ENCODE peak calls at places on chromosomes 11 and 22, in six cellular contexts. One of them, this sample, is unnamed.

GRCh38 chr22:49954991-49955580 is 5.5 kb upstream of the PIM3 start:
- DNase-seq in H1: no peak
- DNase-seq in GM12892: no peak
- DNase-seq in K562: no peak
- DNase-seq in HepG2: no peak
- DNase-seq in GM12878: no peak
- DNase-seq in this sample: no peak

GRCh38 chr11:35641206-35641885 is 21.2 kb upstream of the TRIM44 start:
- DNase-seq in H1: no peak
- DNase-seq in GM12892: no peak
- DNase-seq in K562: no peak
- DNase-seq in HepG2: no peak
- DNase-seq in GM12878: no peak
- DNase-seq in this sample: no peak

GRCh38 chr11:112523917-112524316 is 263.3 kb upstream of the PLET1 start:
- DNase-seq in H1: no peak
- DNase-seq in GM12892: no peak
- DNase-seq in K562: no peak
- DNase-seq in HepG2: no peak
- DNase-seq in GM12878: no peak
- DNase-seq in this sample: no peak

GRCh38 chr11:76444065-76444383 is 794 bp upstream of the EMSY start:
- DNase-seq in H1: no peak
- DNase-seq in GM12892: no peak
- DNase-seq in K562: no peak
- DNase-seq in HepG2: no peak
- DNase-seq in GM12878: no peak
- DNase-seq in this sample: no peak

GRCh38 chr11:20089796-20090653 is 70.2 kb downstream of the DBX1 start:
- DNase-seq in H1: no peak
- DNase-seq in GM12892: no peak
- DNase-seq in K562: peak
- DNase-seq in HepG2: peak
- DNase-seq in GM12878: no peak
- DNase-seq in this sample: no peak

GRCh38 chr22:20802452-20802851 is 28.5 kb downstream of the SERPIND1 start:
- DNase-seq in H1: no peak
- DNase-seq in GM12892: no peak
- DNase-seq in K562: no peak
- DNase-seq in HepG2: no peak
- DNase-seq in GM12878: no peak
- DNase-seq in this sample: no peak

GRCh38 chr11:13116491-13116890 is 107.4 kb downstream of the RASSF10 start:
- DNase-seq in H1: no peak
- DNase-seq in GM12892: no peak
- DNase-seq in K562: no peak
- DNase-seq in HepG2: no peak
- DNase-seq in GM12878: no peak
- DNase-seq in this sample: no peak

GRCh38 chr11:60915250-60915914 is 1.4 kb downstream of the TMEM109 start:
- DNase-seq in H1: no peak
- DNase-seq in GM12892: peak
- DNase-seq in K562: no peak
- DNase-seq in HepG2: no peak
- DNase-seq in GM12878: peak
- DNase-seq in this sample: peak

GRCh38 chr22:39997939-39998726 is 3.4 kb downstream of the FAM83F start:
- DNase-seq in H1: no peak
- DNase-seq in GM12892: no peak
- DNase-seq in K562: no peak
- DNase-seq in HepG2: no peak
- DNase-seq in GM12878: no peak
- DNase-seq in this sample: no peak
- TF ChIP-seq POLR2A in H1: no peak
- TF ChIP-seq POLR2A in GM12892: no peak
- TF ChIP-seq POLR2A in K562: no peak
- TF ChIP-seq POLR2A in HepG2: no peak
- TF ChIP-seq POLR2A in GM12878: no peak
- TF ChIP-seq POLR2A in this sample: no peak

GRCh38 chr22:36286096-36286957 is 33.4 kb downstream of the APOL1 start:
- DNase-seq in H1: peak
- DNase-seq in GM12892: peak
- DNase-seq in K562: peak
- DNase-seq in HepG2: peak
- DNase-seq in GM12878: no peak
- DNase-seq in this sample: peak
- TF ChIP-seq TAF1 in H1: no peak
- TF ChIP-seq TAF1 in GM12892: no peak
- TF ChIP-seq TAF1 in K562: no peak
- TF ChIP-seq TAF1 in HepG2: no peak
- TF ChIP-seq TAF1 in GM12878: no peak
- TF ChIP-seq TAF1 in this sample: no peak

GRCh38 chr22:37996079-37996478 is 11.7 kb upstream of the SOX10 start:
- DNase-seq in H1: no peak
- DNase-seq in GM12892: no peak
- DNase-seq in K562: no peak
- DNase-seq in HepG2: no peak
- DNase-seq in GM12878: no peak
- DNase-seq in this sample: no peak

GRCh38 chr22:37998543-37998942 is 14.2 kb upstream of the SOX10 start:
- DNase-seq in H1: no peak
- DNase-seq in GM12892: no peak
- DNase-seq in K562: no peak
- DNase-seq in HepG2: peak
- DNase-seq in GM12878: no peak
- DNase-seq in this sample: no peak

GRCh38 chr22:37996515-37997246 is 12.3 kb upstream of the SOX10 start:
- DNase-seq in H1: no peak
- DNase-seq in GM12892: no peak
- DNase-seq in K562: no peak
- DNase-seq in HepG2: no peak
- DNase-seq in GM12878: no peak
- DNase-seq in this sample: no peak

GRCh38 chr22:37999236-37999635 is 14.9 kb upstream of the SOX10 start:
- DNase-seq in H1: no peak
- DNase-seq in GM12892: no peak
- DNase-seq in K562: no peak
- DNase-seq in HepG2: no peak
- DNase-seq in GM12878: no peak
- DNase-seq in this sample: no peak

DNA sequence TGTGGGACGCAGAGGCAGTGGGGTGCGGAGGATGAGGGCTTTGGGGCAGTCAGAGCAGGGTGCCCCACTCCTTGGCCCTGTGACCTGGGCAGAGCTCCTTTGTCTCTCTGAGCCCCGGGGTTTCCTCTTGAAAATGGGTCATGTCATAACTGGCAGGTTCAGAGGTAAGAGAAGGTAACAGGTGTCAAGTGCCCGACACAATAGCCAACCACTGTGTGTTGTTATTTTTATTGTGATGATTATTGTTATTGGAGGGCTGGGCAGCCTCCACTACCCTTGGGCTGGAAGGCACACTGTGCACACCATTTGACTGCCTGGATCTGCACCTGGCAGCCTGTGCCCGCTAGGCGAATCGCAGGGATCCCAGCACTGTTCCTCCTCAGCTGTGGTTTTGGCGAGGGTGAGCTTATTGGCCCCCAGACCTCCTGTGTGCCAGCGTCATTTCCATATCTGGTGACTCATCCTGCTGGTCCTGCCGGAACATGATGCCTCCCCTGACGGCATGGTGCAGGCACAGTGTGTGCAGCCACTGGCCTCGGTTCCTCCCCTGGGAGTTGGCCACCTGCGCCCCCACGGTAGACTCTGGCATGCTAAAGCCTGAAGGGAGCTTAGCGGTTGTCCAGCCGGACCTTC is 15.4 kb upstream of the SOX10 start:
- DNase-seq in H1: no peak
- DNase-seq in GM12892: no peak
- DNase-seq in K562: peak
- DNase-seq in HepG2: no peak
- DNase-seq in GM12878: no peak
- DNase-seq in this sample: no peak
- TF ChIP-seq POLR2AphosphoS5 in H1: no peak
- TF ChIP-seq POLR2AphosphoS5 in GM12892: no peak
- TF ChIP-seq POLR2AphosphoS5 in K562: no peak
- TF ChIP-seq POLR2AphosphoS5 in HepG2: no peak
- TF ChIP-seq POLR2AphosphoS5 in GM12878: no peak
- TF ChIP-seq POLR2AphosphoS5 in this sample: no peak

GRCh38 chr22:42992886-42993479 is 22.0 kb downstream of the PACSIN2 start:
- DNase-seq in H1: no peak
- DNase-seq in GM12892: no peak
- DNase-seq in K562: no peak
- DNase-seq in HepG2: no peak
- DNase-seq in GM12878: no peak
- DNase-seq in this sample: no peak

GRCh38 chr22:42990131-42990838 is 24.7 kb downstream of the PACSIN2 start:
- DNase-seq in H1: no peak
- DNase-seq in GM12892: no peak
- DNase-seq in K562: no peak
- DNase-seq in HepG2: peak
- DNase-seq in GM12878: no peak
- DNase-seq in this sample: no peak

GRCh38 chr22:42992092-42992491 is 22.9 kb downstream of the PACSIN2 start:
- DNase-seq in H1: no peak
- DNase-seq in GM12892: no peak
- DNase-seq in K562: no peak
- DNase-seq in HepG2: no peak
- DNase-seq in GM12878: no peak
- DNase-seq in this sample: no peak

GRCh38 chr22:42993651-42994275 is 21.2 kb downstream of the PACSIN2 start:
- DNase-seq in H1: no peak
- DNase-seq in GM12892: no peak
- DNase-seq in K562: no peak
- DNase-seq in HepG2: peak
- DNase-seq in GM12878: no peak
- DNase-seq in this sample: no peak

DNA sequence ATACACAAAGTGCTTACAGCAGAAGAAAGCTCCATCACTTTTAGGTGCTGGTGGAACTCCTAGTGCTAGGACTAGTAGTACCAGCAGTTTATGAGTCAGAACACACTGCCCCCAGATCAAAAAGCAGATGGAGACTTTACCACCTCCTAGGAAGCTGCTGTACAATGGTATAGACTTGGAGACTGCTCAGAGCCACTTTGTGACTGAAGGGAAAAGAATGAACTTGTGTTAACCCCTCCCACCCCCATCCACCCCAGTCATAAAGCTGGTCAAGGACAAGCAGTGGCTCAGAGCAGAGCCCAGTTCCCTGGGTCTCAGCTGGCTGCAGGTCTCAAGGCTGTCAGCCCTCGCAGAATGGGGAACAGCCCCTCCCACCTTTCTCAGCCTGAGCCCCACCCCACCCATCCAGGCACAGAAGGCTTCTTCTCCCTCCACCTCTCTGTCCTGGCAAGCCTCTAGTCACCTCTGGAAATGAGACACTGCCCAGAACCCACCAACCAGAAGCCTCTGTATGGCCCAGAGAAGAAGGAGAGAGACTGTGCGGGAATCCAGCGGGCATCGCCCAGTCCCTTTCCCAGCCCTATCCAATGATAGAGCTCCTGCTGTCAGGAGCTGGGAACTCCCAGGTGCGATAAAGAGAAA is 23.8 kb downstream of the PACSIN2 start:
- DNase-seq in H1: no peak
- DNase-seq in GM12892: no peak
- DNase-seq in K562: no peak
- DNase-seq in HepG2: no peak
- DNase-seq in GM12878: no peak
- DNase-seq in this sample: no peak
- TF ChIP-seq POLR2A in H1: no peak
- TF ChIP-seq POLR2A in GM12892: no peak
- TF ChIP-seq POLR2A in K562: no peak
- TF ChIP-seq POLR2A in HepG2: no peak
- TF ChIP-seq POLR2A in GM12878: no peak
- TF ChIP-seq POLR2A in this sample: no peak

GRCh38 chr22:44361391-44362126 is 48.8 kb upstream of the SHISAL1 start:
- DNase-seq in H1: no peak
- DNase-seq in GM12892: no peak
- DNase-seq in K562: no peak
- DNase-seq in HepG2: no peak
- DNase-seq in GM12878: no peak
- DNase-seq in this sample: no peak
- TF ChIP-seq TAF1 in H1: no peak
- TF ChIP-seq TAF1 in GM12892: no peak
- TF ChIP-seq TAF1 in K562: no peak
- TF ChIP-seq TAF1 in HepG2: no peak
- TF ChIP-seq TAF1 in GM12878: no peak
- TF ChIP-seq TAF1 in this sample: no peak

GRCh38 chr22:29314537-29315285 is 786 bp downstream of the RASL10A start:
- DNase-seq in H1: no peak
- DNase-seq in GM12892: peak
- DNase-seq in K562: no peak
- DNase-seq in HepG2: no peak
- DNase-seq in GM12878: no peak
- DNase-seq in this sample: peak

GRCh38 chr22:29311468-29312217 is 3.9 kb downstream of the RASL10A start:
- DNase-seq in H1: no peak
- DNase-seq in GM12892: peak
- DNase-seq in K562: no peak
- DNase-seq in HepG2: no peak
- DNase-seq in GM12878: no peak
- DNase-seq in this sample: peak

GRCh38 chr22:29314074-29314473 is 1.4 kb downstream of the RASL10A start:
- DNase-seq in H1: no peak
- DNase-seq in GM12892: peak
- DNase-seq in K562: no peak
- DNase-seq in HepG2: no peak
- DNase-seq in GM12878: no peak
- DNase-seq in this sample: peak

GRCh38 chr22:29312218-29313125 is 3.0 kb downstream of the RASL10A start:
- DNase-seq in H1: no peak
- DNase-seq in GM12892: peak
- DNase-seq in K562: no peak
- DNase-seq in HepG2: no peak
- DNase-seq in GM12878: no peak
- DNase-seq in this sample: peak

DNA sequence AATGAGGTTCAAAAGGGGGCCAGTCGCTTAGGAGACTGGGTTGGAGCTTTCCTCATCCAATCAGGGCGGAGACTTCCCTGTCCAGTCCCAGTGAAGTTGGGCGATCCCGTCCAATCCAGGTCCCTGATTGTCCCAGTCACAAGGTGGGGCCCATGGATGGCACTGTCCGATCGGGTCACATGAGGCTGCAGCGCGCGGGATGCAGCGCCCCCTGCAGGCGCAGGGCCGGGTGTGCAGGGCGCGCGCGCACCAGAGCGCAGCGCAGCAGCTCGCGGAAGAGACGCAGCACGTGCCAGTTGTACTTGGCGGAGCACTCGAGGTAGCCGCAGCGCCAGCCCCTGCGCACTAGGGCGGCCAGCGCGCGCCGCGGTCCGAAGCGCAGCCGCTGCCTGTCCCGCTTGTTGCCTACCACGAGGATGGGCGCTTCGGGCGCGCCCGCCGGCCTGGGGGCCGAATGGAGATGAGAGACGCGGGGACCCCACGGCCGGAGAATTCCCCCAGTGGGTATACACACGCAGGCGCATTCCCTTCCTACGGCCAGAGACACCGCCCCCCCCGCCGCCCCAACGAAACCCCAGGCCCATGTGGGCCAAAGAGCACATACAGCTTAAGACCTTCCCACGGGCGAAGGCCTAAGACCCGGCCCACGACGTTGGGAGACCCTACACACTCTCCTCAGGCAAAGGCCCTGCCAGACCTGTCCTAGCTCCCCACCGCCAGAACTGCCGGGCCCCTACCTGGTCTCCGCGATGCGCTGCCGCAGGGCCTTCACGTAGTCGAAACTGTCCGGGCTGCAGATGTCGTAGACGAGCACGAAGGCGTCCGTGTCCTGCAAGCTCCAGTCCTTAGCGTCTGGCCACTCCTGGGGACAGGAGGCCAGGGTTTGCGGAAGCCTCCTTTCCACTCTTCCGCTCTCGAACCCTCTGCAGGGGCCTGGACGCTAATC is 2.1 kb downstream of the RASL10A start:
- DNase-seq in H1: peak
- DNase-seq in GM12892: peak
- DNase-seq in K562: no peak
- DNase-seq in HepG2: no peak
- DNase-seq in GM12878: no peak
- DNase-seq in this sample: peak
- TF ChIP-seq POLR2AphosphoS5 in H1: no peak
- TF ChIP-seq POLR2AphosphoS5 in GM12892: no peak
- TF ChIP-seq POLR2AphosphoS5 in K562: no peak
- TF ChIP-seq POLR2AphosphoS5 in HepG2: no peak
- TF ChIP-seq POLR2AphosphoS5 in GM12878: no peak
- TF ChIP-seq POLR2AphosphoS5 in this sample: no peak